ENCODE peak calls at places on chromosomes 16 and 17, in ten cellular contexts. One of them, this sample, is unnamed.

GRCh38 chr17:28553000-28553505 is 629 bp upstream of the UNC119 start:
- DNase-seq in H54: no peak
- DNase-seq in DMS153: no peak
- DNase-seq in activated CD4-positive, CD25-positive, alpha-beta regulatory T cell: no peak
- DNase-seq in occipital lobe: no peak
- DNase-seq in CD4-positive, alpha-beta T cell: no peak
- DNase-seq in stimulated activated naive CD8-positive, alpha-beta T cell treated with anti-CD3 and anti-CD28 coated beads, Interleukin-15, Interleukin-2, amounts not matched to agents 100 U/mL and 50 U/mL, for 24 hours: no peak
- DNase-seq in fibroblast of the aortic adventitia: no peak
- DNase-seq in NCI-H1436: no peak
- DNase-seq in T-helper 1 cell: no peak
- DNase-seq in this sample: no peak

GRCh38 chr16:3098459-3099394 is at the start of gene ZSCAN10:
- DNase-seq in T-helper 1 cell: no peak
- DNase-seq in H54: no peak
- DNase-seq in DMS153: no peak
- DNase-seq in NCI-H1436: no peak
- DNase-seq in CD4-positive, alpha-beta T cell: no peak
- DNase-seq in activated CD4-positive, CD25-positive, alpha-beta regulatory T cell: no peak
- DNase-seq in occipital lobe: no peak
- DNase-seq in fibroblast of the aortic adventitia: no peak
- DNase-seq in stimulated activated naive CD8-positive, alpha-beta T cell treated with anti-CD3 and anti-CD28 coated beads, Interleukin-15, Interleukin-2, amounts not matched to agents 100 U/mL and 50 U/mL, for 24 hours: no peak
- DNase-seq in this sample: no peak

GRCh38 chr16:78762222-78762621 is 662.8 kb downstream of the WWOX start:
- DNase-seq in activated CD4-positive, CD25-positive, alpha-beta regulatory T cell: no peak
- DNase-seq in DMS153: no peak
- DNase-seq in occipital lobe: no peak
- DNase-seq in NCI-H1436: no peak
- DNase-seq in stimulated activated naive CD8-positive, alpha-beta T cell treated with anti-CD3 and anti-CD28 coated beads, Interleukin-15, Interleukin-2, amounts not matched to agents 100 U/mL and 50 U/mL, for 24 hours: peak; percentile 33
- DNase-seq in CD4-positive, alpha-beta T cell: no peak
- DNase-seq in fibroblast of the aortic adventitia: no peak
- DNase-seq in H54: no peak
- DNase-seq in T-helper 1 cell: no peak
- DNase-seq in this sample: no peak

GRCh38 chr17:64356304-64356686 is 34.4 kb downstream of the PECAM1 start:
- DNase-seq in occipital lobe: no peak
- DNase-seq in T-helper 1 cell: no peak
- DNase-seq in CD4-positive, alpha-beta T cell: no peak
- DNase-seq in H54: no peak
- DNase-seq in DMS153: no peak
- DNase-seq in fibroblast of the aortic adventitia: no peak
- DNase-seq in stimulated activated naive CD8-positive, alpha-beta T cell treated with anti-CD3 and anti-CD28 coated beads, Interleukin-15, Interleukin-2, amounts not matched to agents 100 U/mL and 50 U/mL, for 24 hours: no peak
- DNase-seq in NCI-H1436: no peak
- DNase-seq in activated CD4-positive, CD25-positive, alpha-beta regulatory T cell: no peak
- DNase-seq in this sample: no peak

GRCh38 chr17:40551874-40552768 is 13.2 kb downstream of the CCR7 start:
- DNase-seq in activated CD4-positive, CD25-positive, alpha-beta regulatory T cell: no peak
- DNase-seq in NCI-H1436: no peak
- DNase-seq in H54: no peak
- DNase-seq in T-helper 1 cell: no peak
- DNase-seq in CD4-positive, alpha-beta T cell: no peak
- DNase-seq in fibroblast of the aortic adventitia: peak; percentile 95
- DNase-seq in occipital lobe: peak; percentile 27
- DNase-seq in stimulated activated naive CD8-positive, alpha-beta T cell treated with anti-CD3 and anti-CD28 coated beads, Interleukin-15, Interleukin-2, amounts not matched to agents 100 U/mL and 50 U/mL, for 24 hours: peak; percentile 37
- DNase-seq in DMS153: peak; percentile 61
- DNase-seq in this sample: peak; percentile 32

GRCh38 chr16:84648595-84649510 is 542 bp downstream of the KLHL36 start:
- DNase-seq in activated CD4-positive, CD25-positive, alpha-beta regulatory T cell: peak; percentile 17
- DNase-seq in CD4-positive, alpha-beta T cell: peak; percentile 26
- DNase-seq in occipital lobe: no peak
- DNase-seq in stimulated activated naive CD8-positive, alpha-beta T cell treated with anti-CD3 and anti-CD28 coated beads, Interleukin-15, Interleukin-2, amounts not matched to agents 100 U/mL and 50 U/mL, for 24 hours: peak; percentile 49
- DNase-seq in DMS153: no peak
- DNase-seq in H54: no peak
- DNase-seq in NCI-H1436: no peak
- DNase-seq in T-helper 1 cell: peak; percentile 23
- DNase-seq in fibroblast of the aortic adventitia: no peak
- DNase-seq in this sample: no peak

GRCh38 chr16:26952411-26952810 is 114.3 kb upstream of the C16orf82 start:
- DNase-seq in CD4-positive, alpha-beta T cell: no peak
- DNase-seq in DMS153: no peak
- DNase-seq in fibroblast of the aortic adventitia: no peak
- DNase-seq in occipital lobe: no peak
- DNase-seq in H54: no peak
- DNase-seq in T-helper 1 cell: no peak
- DNase-seq in activated CD4-positive, CD25-positive, alpha-beta regulatory T cell: no peak
- DNase-seq in NCI-H1436: no peak
- DNase-seq in stimulated activated naive CD8-positive, alpha-beta T cell treated with anti-CD3 and anti-CD28 coated beads, Interleukin-15, Interleukin-2, amounts not matched to agents 100 U/mL and 50 U/mL, for 24 hours: no peak
- DNase-seq in this sample: no peak

GRCh38 chr16:11252482-11252931 is 3.5 kb downstream of the SOCS1 start:
- DNase-seq in occipital lobe: no peak
- DNase-seq in DMS153: no peak
- DNase-seq in NCI-H1436: no peak
- DNase-seq in T-helper 1 cell: no peak
- DNase-seq in CD4-positive, alpha-beta T cell: no peak
- DNase-seq in stimulated activated naive CD8-positive, alpha-beta T cell treated with anti-CD3 and anti-CD28 coated beads, Interleukin-15, Interleukin-2, amounts not matched to agents 100 U/mL and 50 U/mL, for 24 hours: no peak
- DNase-seq in activated CD4-positive, CD25-positive, alpha-beta regulatory T cell: no peak
- DNase-seq in H54: no peak
- DNase-seq in fibroblast of the aortic adventitia: no peak
- DNase-seq in this sample: no peak

GRCh38 chr17:38363016-38363415 is 11.4 kb downstream of the SOCS7 start:
- DNase-seq in fibroblast of the aortic adventitia: no peak
- DNase-seq in H54: no peak
- DNase-seq in stimulated activated naive CD8-positive, alpha-beta T cell treated with anti-CD3 and anti-CD28 coated beads, Interleukin-15, Interleukin-2, amounts not matched to agents 100 U/mL and 50 U/mL, for 24 hours: no peak
- DNase-seq in occipital lobe: no peak
- DNase-seq in CD4-positive, alpha-beta T cell: no peak
- DNase-seq in NCI-H1436: no peak
- DNase-seq in activated CD4-positive, CD25-positive, alpha-beta regulatory T cell: no peak
- DNase-seq in T-helper 1 cell: no peak
- DNase-seq in DMS153: no peak
- DNase-seq in this sample: no peak

GRCh38 chr17:79941088-79942010 is 94.3 kb downstream of the TBC1D16 start:
- DNase-seq in DMS153: no peak
- DNase-seq in activated CD4-positive, CD25-positive, alpha-beta regulatory T cell: no peak
- DNase-seq in fibroblast of the aortic adventitia: no peak
- DNase-seq in NCI-H1436: no peak
- DNase-seq in occipital lobe: no peak
- DNase-seq in T-helper 1 cell: no peak
- DNase-seq in stimulated activated naive CD8-positive, alpha-beta T cell treated with anti-CD3 and anti-CD28 coated beads, Interleukin-15, Interleukin-2, amounts not matched to agents 100 U/mL and 50 U/mL, for 24 hours: no peak
- DNase-seq in H54: no peak
- DNase-seq in CD4-positive, alpha-beta T cell: no peak
- DNase-seq in this sample: no peak

GRCh38 chr17:75996665-75997590 is 3.7 kb upstream of the CDK3 start:
- DNase-seq in H54: peak; percentile 86
- DNase-seq in CD4-positive, alpha-beta T cell: no peak
- DNase-seq in stimulated activated naive CD8-positive, alpha-beta T cell treated with anti-CD3 and anti-CD28 coated beads, Interleukin-15, Interleukin-2, amounts not matched to agents 100 U/mL and 50 U/mL, for 24 hours: peak; percentile 52
- DNase-seq in DMS153: no peak
- DNase-seq in NCI-H1436: no peak
- DNase-seq in fibroblast of the aortic adventitia: peak; percentile 55
- DNase-seq in T-helper 1 cell: no peak
- DNase-seq in occipital lobe: no peak
- DNase-seq in activated CD4-positive, CD25-positive, alpha-beta regulatory T cell: no peak
- DNase-seq in this sample: peak; percentile 22

GRCh38 chr17:78040561-78041400 is 82.3 kb downstream of the TNRC6C start:
- DNase-seq in occipital lobe: peak; percentile 72
- DNase-seq in DMS153: peak; percentile 64
- DNase-seq in CD4-positive, alpha-beta T cell: peak; percentile 21
- DNase-seq in stimulated activated naive CD8-positive, alpha-beta T cell treated with anti-CD3 and anti-CD28 coated beads, Interleukin-15, Interleukin-2, amounts not matched to agents 100 U/mL and 50 U/mL, for 24 hours: peak; percentile 21
- DNase-seq in activated CD4-positive, CD25-positive, alpha-beta regulatory T cell: no peak
- DNase-seq in T-helper 1 cell: no peak
- DNase-seq in H54: peak; percentile 71
- DNase-seq in fibroblast of the aortic adventitia: peak; percentile 62
- DNase-seq in NCI-H1436: peak; percentile 60
- DNase-seq in this sample: peak; percentile 71

GRCh38 chr16:4309102-4309832 is 6.6 kb upstream of the GLIS2 start:
- DNase-seq in NCI-H1436: no peak
- DNase-seq in CD4-positive, alpha-beta T cell: no peak
- DNase-seq in H54: no peak
- DNase-seq in T-helper 1 cell: no peak
- DNase-seq in DMS153: no peak
- DNase-seq in activated CD4-positive, CD25-positive, alpha-beta regulatory T cell: no peak
- DNase-seq in stimulated activated naive CD8-positive, alpha-beta T cell treated with anti-CD3 and anti-CD28 coated beads, Interleukin-15, Interleukin-2, amounts not matched to agents 100 U/mL and 50 U/mL, for 24 hours: no peak
- DNase-seq in fibroblast of the aortic adventitia: no peak
- DNase-seq in occipital lobe: no peak
- DNase-seq in this sample: no peak

GRCh38 chr17:81612172-81612571 is 24.7 kb downstream of the NPLOC4 start:
- DNase-seq in stimulated activated naive CD8-positive, alpha-beta T cell treated with anti-CD3 and anti-CD28 coated beads, Interleukin-15, Interleukin-2, amounts not matched to agents 100 U/mL and 50 U/mL, for 24 hours: no peak
- DNase-seq in fibroblast of the aortic adventitia: no peak
- DNase-seq in H54: no peak
- DNase-seq in DMS153: no peak
- DNase-seq in CD4-positive, alpha-beta T cell: no peak
- DNase-seq in NCI-H1436: no peak
- DNase-seq in occipital lobe: no peak
- DNase-seq in activated CD4-positive, CD25-positive, alpha-beta regulatory T cell: no peak
- DNase-seq in T-helper 1 cell: no peak
- DNase-seq in this sample: no peak

GRCh38 chr17:8781784-8782575 is 17.2 kb downstream of the MFSD6L start:
- DNase-seq in stimulated activated naive CD8-positive, alpha-beta T cell treated with anti-CD3 and anti-CD28 coated beads, Interleukin-15, Interleukin-2, amounts not matched to agents 100 U/mL and 50 U/mL, for 24 hours: no peak
- DNase-seq in activated CD4-positive, CD25-positive, alpha-beta regulatory T cell: no peak
- DNase-seq in H54: no peak
- DNase-seq in DMS153: no peak
- DNase-seq in T-helper 1 cell: no peak
- DNase-seq in occipital lobe: no peak
- DNase-seq in fibroblast of the aortic adventitia: no peak
- DNase-seq in CD4-positive, alpha-beta T cell: no peak
- DNase-seq in NCI-H1436: no peak
- DNase-seq in this sample: no peak

GRCh38 chr17:1626333-1626732 is 2.3 kb downstream of the SLC43A2 start:
- DNase-seq in occipital lobe: no peak
- DNase-seq in stimulated activated naive CD8-positive, alpha-beta T cell treated with anti-CD3 and anti-CD28 coated beads, Interleukin-15, Interleukin-2, amounts not matched to agents 100 U/mL and 50 U/mL, for 24 hours: no peak
- DNase-seq in DMS153: no peak
- DNase-seq in CD4-positive, alpha-beta T cell: no peak
- DNase-seq in T-helper 1 cell: no peak
- DNase-seq in H54: no peak
- DNase-seq in activated CD4-positive, CD25-positive, alpha-beta regulatory T cell: no peak
- DNase-seq in NCI-H1436: no peak
- DNase-seq in fibroblast of the aortic adventitia: peak; percentile 39
- DNase-seq in this sample: no peak

GRCh38 chr16:3046506-3047386 is at the start of gene MMP25:
- DNase-seq in T-helper 1 cell: no peak
- DNase-seq in fibroblast of the aortic adventitia: no peak
- DNase-seq in stimulated activated naive CD8-positive, alpha-beta T cell treated with anti-CD3 and anti-CD28 coated beads, Interleukin-15, Interleukin-2, amounts not matched to agents 100 U/mL and 50 U/mL, for 24 hours: no peak
- DNase-seq in H54: no peak
- DNase-seq in DMS153: no peak
- DNase-seq in CD4-positive, alpha-beta T cell: no peak
- DNase-seq in occipital lobe: no peak
- DNase-seq in NCI-H1436: no peak
- DNase-seq in activated CD4-positive, CD25-positive, alpha-beta regulatory T cell: no peak
- DNase-seq in this sample: no peak

GRCh38 chr17:34135841-34136240 is 119.2 kb upstream of the CCL2 start:
- DNase-seq in T-helper 1 cell: no peak
- DNase-seq in H54: no peak
- DNase-seq in activated CD4-positive, CD25-positive, alpha-beta regulatory T cell: no peak
- DNase-seq in stimulated activated naive CD8-positive, alpha-beta T cell treated with anti-CD3 and anti-CD28 coated beads, Interleukin-15, Interleukin-2, amounts not matched to agents 100 U/mL and 50 U/mL, for 24 hours: no peak
- DNase-seq in NCI-H1436: no peak
- DNase-seq in occipital lobe: no peak
- DNase-seq in fibroblast of the aortic adventitia: no peak
- DNase-seq in DMS153: peak; percentile 53
- DNase-seq in CD4-positive, alpha-beta T cell: no peak
- DNase-seq in this sample: no peak

GRCh38 chr17:1730345-1731193 is 6.1 kb downstream of the WDR81 start:
- DNase-seq in H54: peak; percentile 92
- DNase-seq in T-helper 1 cell: no peak
- DNase-seq in activated CD4-positive, CD25-positive, alpha-beta regulatory T cell: no peak
- DNase-seq in NCI-H1436: no peak
- DNase-seq in CD4-positive, alpha-beta T cell: no peak
- DNase-seq in DMS153: no peak
- DNase-seq in stimulated activated naive CD8-positive, alpha-beta T cell treated with anti-CD3 and anti-CD28 coated beads, Interleukin-15, Interleukin-2, amounts not matched to agents 100 U/mL and 50 U/mL, for 24 hours: no peak
- DNase-seq in fibroblast of the aortic adventitia: peak; percentile 91
- DNase-seq in occipital lobe: no peak
- DNase-seq in this sample: no peak

GRCh38 chr17:81339502-81340296 is 44.6 kb upstream of the SLC38A10 start:
- DNase-seq in CD4-positive, alpha-beta T cell: no peak
- DNase-seq in stimulated activated naive CD8-positive, alpha-beta T cell treated with anti-CD3 and anti-CD28 coated beads, Interleukin-15, Interleukin-2, amounts not matched to agents 100 U/mL and 50 U/mL, for 24 hours: no peak
- DNase-seq in NCI-H1436: no peak
- DNase-seq in H54: no peak
- DNase-seq in fibroblast of the aortic adventitia: no peak
- DNase-seq in occipital lobe: no peak
- DNase-seq in DMS153: no peak
- DNase-seq in activated CD4-positive, CD25-positive, alpha-beta regulatory T cell: no peak
- DNase-seq in T-helper 1 cell: no peak
- DNase-seq in this sample: no peak

GRCh38 chr16:86103320-86103719 is 204.4 kb downstream of the IRF8 start:
- DNase-seq in T-helper 1 cell: no peak
- DNase-seq in DMS153: no peak
- DNase-seq in NCI-H1436: no peak
- DNase-seq in CD4-positive, alpha-beta T cell: no peak
- DNase-seq in fibroblast of the aortic adventitia: no peak
- DNase-seq in H54: no peak
- DNase-seq in occipital lobe: no peak
- DNase-seq in activated CD4-positive, CD25-positive, alpha-beta regulatory T cell: no peak
- DNase-seq in stimulated activated naive CD8-positive, alpha-beta T cell treated with anti-CD3 and anti-CD28 coated beads, Interleukin-15, Interleukin-2, amounts not matched to agents 100 U/mL and 50 U/mL, for 24 hours: no peak
- DNase-seq in this sample: no peak

GRCh38 chr17:74147966-74148365 is 55.5 kb upstream of the RPL38 start:
- DNase-seq in activated CD4-positive, CD25-positive, alpha-beta regulatory T cell: no peak
- DNase-seq in occipital lobe: no peak
- DNase-seq in DMS153: no peak
- DNase-seq in NCI-H1436: no peak
- DNase-seq in CD4-positive, alpha-beta T cell: no peak
- DNase-seq in stimulated activated naive CD8-positive, alpha-beta T cell treated with anti-CD3 and anti-CD28 coated beads, Interleukin-15, Interleukin-2, amounts not matched to agents 100 U/mL and 50 U/mL, for 24 hours: no peak
- DNase-seq in fibroblast of the aortic adventitia: no peak
- DNase-seq in H54: no peak
- DNase-seq in T-helper 1 cell: no peak
- DNase-seq in this sample: no peak

GRCh38 chr16:15946257-15947044 is 3.0 kb upstream of the ABCC1 start:
- DNase-seq in DMS153: no peak
- DNase-seq in activated CD4-positive, CD25-positive, alpha-beta regulatory T cell: no peak
- DNase-seq in stimulated activated naive CD8-positive, alpha-beta T cell treated with anti-CD3 and anti-CD28 coated beads, Interleukin-15, Interleukin-2, amounts not matched to agents 100 U/mL and 50 U/mL, for 24 hours: no peak
- DNase-seq in occipital lobe: no peak
- DNase-seq in CD4-positive, alpha-beta T cell: no peak
- DNase-seq in H54: peak; percentile 30
- DNase-seq in NCI-H1436: no peak
- DNase-seq in fibroblast of the aortic adventitia: peak; percentile 86
- DNase-seq in T-helper 1 cell: no peak
- DNase-seq in this sample: no peak

GRCh38 chr16:89048087-89048729 is 45.4 kb upstream of the ACSF3 start:
- DNase-seq in NCI-H1436: no peak
- DNase-seq in CD4-positive, alpha-beta T cell: no peak
- DNase-seq in DMS153: no peak
- DNase-seq in H54: no peak
- DNase-seq in activated CD4-positive, CD25-positive, alpha-beta regulatory T cell: no peak
- DNase-seq in fibroblast of the aortic adventitia: no peak
- DNase-seq in occipital lobe: no peak
- DNase-seq in stimulated activated naive CD8-positive, alpha-beta T cell treated with anti-CD3 and anti-CD28 coated beads, Interleukin-15, Interleukin-2, amounts not matched to agents 100 U/mL and 50 U/mL, for 24 hours: no peak
- DNase-seq in T-helper 1 cell: no peak
- DNase-seq in this sample: no peak

GRCh38 chr17:32302860-32303649 is 37.4 kb downstream of the RHBDL3 start:
- DNase-seq in occipital lobe: no peak
- DNase-seq in activated CD4-positive, CD25-positive, alpha-beta regulatory T cell: no peak
- DNase-seq in fibroblast of the aortic adventitia: no peak
- DNase-seq in T-helper 1 cell: no peak
- DNase-seq in DMS153: no peak
- DNase-seq in H54: no peak
- DNase-seq in CD4-positive, alpha-beta T cell: no peak
- DNase-seq in NCI-H1436: no peak
- DNase-seq in stimulated activated naive CD8-positive, alpha-beta T cell treated with anti-CD3 and anti-CD28 coated beads, Interleukin-15, Interleukin-2, amounts not matched to agents 100 U/mL and 50 U/mL, for 24 hours: no peak
- DNase-seq in this sample: no peak

GRCh38 chr17:80637286-80637703 is 92.7 kb downstream of the RPTOR start:
- DNase-seq in H54: no peak
- DNase-seq in stimulated activated naive CD8-positive, alpha-beta T cell treated with anti-CD3 and anti-CD28 coated beads, Interleukin-15, Interleukin-2, amounts not matched to agents 100 U/mL and 50 U/mL, for 24 hours: no peak
- DNase-seq in CD4-positive, alpha-beta T cell: no peak
- DNase-seq in occipital lobe: no peak
- DNase-seq in NCI-H1436: no peak
- DNase-seq in T-helper 1 cell: no peak
- DNase-seq in activated CD4-positive, CD25-positive, alpha-beta regulatory T cell: no peak
- DNase-seq in DMS153: peak; percentile 63
- DNase-seq in fibroblast of the aortic adventitia: no peak
- DNase-seq in this sample: no peak

GRCh38 chr17:10668771-10669170 is 11.7 kb upstream of the MYH3 start:
- DNase-seq in occipital lobe: no peak
- DNase-seq in DMS153: no peak
- DNase-seq in stimulated activated naive CD8-positive, alpha-beta T cell treated with anti-CD3 and anti-CD28 coated beads, Interleukin-15, Interleukin-2, amounts not matched to agents 100 U/mL and 50 U/mL, for 24 hours: no peak
- DNase-seq in NCI-H1436: no peak
- DNase-seq in H54: peak; percentile 15
- DNase-seq in T-helper 1 cell: no peak
- DNase-seq in CD4-positive, alpha-beta T cell: no peak
- DNase-seq in fibroblast of the aortic adventitia: peak; percentile 85
- DNase-seq in activated CD4-positive, CD25-positive, alpha-beta regulatory T cell: no peak
- DNase-seq in this sample: no peak

GRCh38 chr17:8846768-8847211 is 20.7 kb downstream of the PIK3R6 start:
- DNase-seq in H54: peak; percentile 24
- DNase-seq in stimulated activated naive CD8-positive, alpha-beta T cell treated with anti-CD3 and anti-CD28 coated beads, Interleukin-15, Interleukin-2, amounts not matched to agents 100 U/mL and 50 U/mL, for 24 hours: no peak
- DNase-seq in T-helper 1 cell: no peak
- DNase-seq in occipital lobe: no peak
- DNase-seq in activated CD4-positive, CD25-positive, alpha-beta regulatory T cell: no peak
- DNase-seq in DMS153: no peak
- DNase-seq in NCI-H1436: no peak
- DNase-seq in fibroblast of the aortic adventitia: peak; percentile 68
- DNase-seq in CD4-positive, alpha-beta T cell: no peak
- DNase-seq in this sample: no peak